ENCODE peak calls at places on chromosomes 5 and 9, in eight cellular contexts. W, T, D, A, X, O, N and E are unnamed samples.

GRCh38 chr5:76050131-76050530 is 33.1 kb upstream of the SV2C start:
- DNase-seq in W (no peak), T (no peak), D (no peak), A (no peak), X (no peak), O (no peak), N (no peak), E (no peak)

GRCh38 chr5:137743031-137743640 is 7.2 kb upstream of the KLHL3 start:
- DNase-seq in W (no peak), T (no peak), D (peak; percentile 81), A (no peak), X (no peak), O (no peak), N (peak; percentile 53), E (peak; percentile 29)

GRCh38 chr5:119271758-119272730 is 83.8 kb upstream of the TNFAIP8 start:
- DNase-seq in W (no peak), T (peak; percentile 42), D (no peak), A (no peak), X (no peak), O (no peak), N (no peak), E (no peak)

GRCh38 chr9:110650991-110651411 is 17.6 kb upstream of the MUSK start:
- DNase-seq in W (no peak), T (no peak), D (peak; percentile 96), A (no peak), X (no peak), O (no peak), N (no peak), E (no peak)

GRCh38 chr9:113609562-113610318 is 146.2 kb downstream of the RGS3 start:
- DNase-seq in W (peak; percentile 87), T (peak; percentile 26), D (no peak), A (no peak), X (no peak), O (peak; percentile 94), N (no peak), E (no peak)

GRCh38 chr5:147831465-147831864 is at the start of gene SPINK1:
- DNase-seq in W (no peak), T (no peak), D (no peak), A (no peak), X (no peak), O (no peak), N (no peak), E (no peak)

GRCh38 chr5:150503977-150504620 is 3.8 kb upstream of the NDST1 start:
- DNase-seq in W (peak; percentile 91), T (no peak), D (no peak), A (no peak), X (no peak), O (peak; percentile 92), N (no peak), E (no peak)

GRCh38 chr9:134223601-134224122 is 59.3 kb upstream of the RNU6ATAC start:
- DNase-seq in W (peak; percentile 20), T (no peak), D (no peak), A (no peak), X (no peak), O (no peak), N (no peak), E (peak; percentile 8)

GRCh38 chr9:68533678-68534077 is 7.0 kb downstream of the TMEM252 start:
- DNase-seq in W (no peak), T (no peak), D (no peak), A (peak; percentile 77), X (no peak), O (no peak), N (no peak), E (no peak)

GRCh38 chr9:108439967-108440366 is 415.8 kb downstream of the ACTL7B start:
- DNase-seq in W (no peak), T (no peak), D (peak; percentile 57), A (no peak), X (no peak), O (no peak), N (no peak), E (no peak)

GRCh38 chr5:167895899-167896659 is 395.4 kb upstream of the WWC1 start:
- DNase-seq in W (no peak), T (no peak), D (no peak), A (no peak), X (no peak), O (no peak), N (no peak), E (no peak)

GRCh38 chr5:4700082-4700481 is 440.0 kb upstream of the ADAMTS16 start:
- DNase-seq in W (peak; percentile 80), T (no peak), D (peak; percentile 42), A (peak; percentile 84), X (no peak), O (no peak), N (no peak), E (peak; percentile 91)
- TF ChIP-seq CTCF in W (peak; percentile 51), T (peak; percentile 16), D (peak; percentile 58), A (peak; percentile 92), X (peak; percentile 10), O (no peak), N (peak; percentile 13), E (peak; percentile 69)

GRCh38 chr9:137175345-137175961 is 3.6 kb upstream of the TMEM210 start:
- DNase-seq in W (no peak), T (no peak), D (no peak), A (no peak), X (no peak), O (no peak), N (no peak), E (no peak)
- TF ChIP-seq CTCF in W (no peak), T (peak; percentile 22), D (peak; percentile 36), A (peak; percentile 27), X (peak; percentile 42), O (no peak), N (peak; percentile 42), E (no peak)

GRCh38 chr9:121107881-121108280 is 33.1 kb downstream of the CNTRL start:
- DNase-seq in W (no peak), T (no peak), D (no peak), A (no peak), X (no peak), O (no peak), N (no peak), E (no peak)

GRCh38 chr9:121105531-121105930 is 30.8 kb downstream of the CNTRL start:
- DNase-seq in W (no peak), T (no peak), D (no peak), A (no peak), X (no peak), O (no peak), N (no peak), E (no peak)

DNA sequence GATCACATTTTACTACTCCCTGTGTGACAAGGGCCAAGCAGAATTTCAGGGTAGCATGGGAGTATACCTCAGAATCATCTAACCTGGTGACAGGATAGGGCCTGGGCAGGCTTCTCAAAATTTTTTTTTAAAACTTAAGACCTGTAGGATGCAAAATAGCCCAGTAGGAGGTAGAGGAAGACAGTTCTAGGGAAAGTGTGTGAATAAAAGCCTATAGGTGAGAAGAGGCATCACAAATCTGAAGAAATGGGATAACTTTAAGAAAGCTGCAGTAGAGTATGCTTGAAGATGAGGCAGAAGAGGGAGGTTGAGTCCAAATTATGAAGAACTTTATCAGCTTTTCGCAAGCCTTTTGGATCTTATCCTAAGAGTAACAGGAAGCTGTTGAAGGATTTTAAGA is 32.3 kb downstream of the CNTRL start:
- DNase-seq in W (no peak), T (no peak), D (no peak), A (no peak), X (no peak), O (no peak), N (no peak), E (no peak)
- TF ChIP-seq CTCF in W (no peak), T (no peak), D (no peak), A (peak; percentile 24), X (peak; percentile 21), O (no peak), N (no peak), E (no peak)

DNA sequence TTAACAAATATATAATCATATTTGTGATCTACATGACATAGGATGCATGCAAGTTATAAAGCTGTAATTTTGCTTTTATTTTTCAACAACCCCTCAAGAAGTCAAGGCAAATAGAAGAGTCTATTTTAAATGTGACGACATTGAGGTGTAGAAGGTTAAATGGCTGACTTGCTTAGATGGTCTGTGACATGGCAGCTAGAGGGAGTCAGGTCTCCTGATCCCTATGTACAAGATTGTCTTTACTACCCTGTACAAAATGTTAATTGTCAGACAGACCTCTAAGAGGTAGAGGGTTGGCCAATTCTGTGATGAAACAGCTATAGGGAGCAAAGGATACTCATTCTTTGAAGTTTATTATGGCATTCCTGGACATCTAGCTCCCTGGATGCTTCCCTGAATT is 380.9 kb upstream of the MEF2C start:
- DNase-seq in W (no peak), T (no peak), D (no peak), A (no peak), X (no peak), O (no peak), N (no peak), E (no peak)
- TF ChIP-seq CTCF in W (no peak), T (no peak), D (no peak), A (peak; percentile 34), X (peak; percentile 14), O (no peak), N (no peak), E (no peak)